ENCODE peak calls at places on chromosomes 12 and 14, in seven cellular contexts. H, S, K, X, N, R and F are unnamed samples.

GRCh38 chr12:50218386-50218785 is 51.2 kb upstream of the CERS5 start:
- DNase-seq in N (no peak), S (no peak), K (no peak), X (no peak), H (no peak), R (no peak), F (no peak)

GRCh38 chr12:93128332-93128707 is 199.2 kb upstream of the EEA1 start:
- DNase-seq in R (no peak), K (no peak), H (no peak), N (peak), S (no peak), X (no peak), F (no peak)

GRCh38 chr12:77251799-77252198 is 186.4 kb upstream of the E2F7 start:
- DNase-seq in R (no peak), X (no peak), K (no peak), S (no peak), N (no peak), H (no peak), F (no peak)

GRCh38 chr14:60106341-60106740 is 14.6 kb downstream of the PCNX4 start:
- DNase-seq in K (no peak), N (no peak), S (peak), H (no peak), R (peak), X (no peak), F (no peak)

GRCh38 chr14:104805326-104805678 is 4.4 kb downstream of the ZBTB42 start:
- DNase-seq in H (peak), N (peak), S (peak), R (no peak), X (peak), K (no peak), F (peak)

GRCh38 chr12:10381912-10382628 is 7.8 kb downstream of the KLRK1 start:
- DNase-seq in R (no peak), N (no peak), K (no peak), X (no peak), S (no peak), H (no peak), F (no peak)

GRCh38 chr14:68462683-68463082 is 330.2 kb downstream of the ZFP36L1 start:
- DNase-seq in S (no peak), H (no peak), K (no peak), X (no peak), R (no peak), N (no peak), F (no peak)

GRCh38 chr12:52007158-52007921 is 594 bp downstream of the TAMALIN start:
- DNase-seq in N (peak), K (no peak), H (no peak), S (no peak), R (no peak), X (peak), F (no peak)

GRCh38 chr12:77754086-77754485 is 76.6 kb upstream of the NAV3 start:
- DNase-seq in N (no peak), H (no peak), R (no peak), S (no peak), K (no peak), X (no peak), F (no peak)

GRCh38 chr14:25518347-25518746 is 468.4 kb upstream of the STXBP6 start:
- DNase-seq in N (no peak), X (no peak), S (no peak), H (no peak), K (no peak), R (no peak), F (no peak)

GRCh38 chr12:52207895-52208294 is 16.1 kb upstream of the KRT80 start:
- DNase-seq in H (no peak), X (peak), N (no peak), K (no peak), R (no peak), S (no peak), F (no peak)

GRCh38 chr14:56199976-56200577 is 81.9 kb downstream of the PELI2 start:
- DNase-seq in N (no peak), S (no peak), K (no peak), R (no peak), X (no peak), H (no peak), F (no peak)

GRCh38 chr14:90053044-90053443 is 8.8 kb upstream of the KCNK13 start:
- DNase-seq in R (no peak), S (no peak), K (no peak), H (no peak), N (no peak), X (no peak), F (no peak)

GRCh38 chr14:33794791-33795300 is 156.0 kb downstream of the EGLN3 start:
- DNase-seq in X (no peak), N (no peak), S (no peak), R (no peak), H (no peak), K (no peak), F (no peak)

GRCh38 chr12:62588916-62589315 is 122.3 kb downstream of the MON2 start:
- DNase-seq in H (peak), S (no peak), X (no peak), N (no peak), K (no peak), R (no peak), F (no peak)

GRCh38 chr12:14395059-14395778 is 29.7 kb downstream of the ATF7IP start:
- DNase-seq in H (no peak), X (no peak), N (no peak), S (no peak), R (no peak), K (no peak), F (no peak)

DNA sequence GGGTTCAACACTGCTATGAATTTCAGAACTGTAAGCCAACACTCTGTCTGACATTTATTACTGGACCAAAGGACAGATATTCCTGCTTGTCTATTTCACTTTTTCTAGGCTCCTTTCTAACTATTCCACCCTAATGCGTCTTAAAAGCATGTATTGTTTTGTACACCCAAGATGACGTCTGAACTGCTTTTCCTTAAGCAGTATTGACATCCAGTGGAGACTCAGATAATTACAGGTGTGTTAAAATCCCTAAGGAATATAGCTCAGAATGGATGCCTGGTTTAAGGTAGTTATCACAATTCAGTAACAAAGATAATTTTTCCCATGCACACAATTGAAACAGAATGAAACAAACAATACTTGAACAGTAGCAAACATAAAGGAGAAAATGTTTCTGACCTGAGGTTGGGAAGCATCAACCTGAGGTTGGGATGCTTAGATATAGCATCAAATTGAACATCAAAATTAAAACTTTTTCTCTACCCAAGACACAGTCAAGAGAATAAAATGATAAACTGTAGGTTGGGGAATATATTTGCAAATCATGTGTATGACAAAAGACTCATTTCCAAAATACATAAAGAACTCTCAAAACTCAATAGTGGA is 93.7 kb upstream of the PTPRR start:
- DNase-seq in N (no peak), R (peak), X (no peak), H (no peak), S (peak), K (no peak), F (no peak)
- TF ChIP-seq CTCF in N (peak), R (peak), X (peak), H (peak), S (no peak), K (peak), F (no peak)

DNA sequence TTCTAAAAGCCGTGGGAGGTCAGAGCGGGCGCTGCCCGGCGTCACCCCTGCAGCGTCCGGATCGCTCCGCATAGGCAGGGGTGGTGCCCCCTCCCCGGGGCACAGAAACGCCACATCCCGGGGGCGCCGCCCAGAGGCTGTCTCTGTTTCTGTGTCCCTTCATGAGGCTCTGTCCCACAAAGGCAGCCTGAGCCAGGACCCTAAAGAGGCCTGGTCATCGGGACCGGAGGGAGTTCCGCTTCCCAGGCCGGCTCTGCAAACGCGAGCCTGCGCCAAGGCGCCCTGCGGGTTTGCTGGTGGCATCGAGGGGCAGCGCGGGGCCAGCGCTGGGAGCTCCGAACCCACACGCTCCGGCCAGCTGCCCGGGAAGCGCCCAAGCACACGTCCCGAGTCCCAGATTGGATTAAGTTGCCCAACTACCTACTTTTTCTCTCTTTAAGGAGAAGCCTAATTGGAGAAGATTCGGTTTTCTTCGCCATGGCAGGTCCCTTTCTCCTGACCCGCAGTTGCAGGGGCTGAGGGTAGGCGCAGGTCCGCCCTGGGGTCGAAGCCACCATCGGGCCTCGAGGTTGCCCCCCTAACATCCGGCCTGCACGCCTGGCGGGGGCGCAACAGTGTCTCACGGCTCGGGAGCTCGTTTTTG is 421.7 kb downstream of the VRK1 start:
- DNase-seq in S (no peak), N (peak), X (no peak), R (peak), K (no peak), H (no peak), F (no peak)
- H3K4me3 ChIP-seq in S (peak), N (no peak), X (peak), R (peak), K (no peak), H (no peak), F (no peak)

GRCh38 chr12:47840571-47840970 is 20.9 kb upstream of the HDAC7 start:
- DNase-seq in X (no peak), H (no peak), R (no peak), S (no peak), N (no peak), K (no peak), F (no peak)
- TF ChIP-seq CTCF in X (no peak), H (no peak), R (no peak), S (no peak), N (no peak), K (no peak), F (no peak)

GRCh38 chr14:58354817-58355216 is 40.9 kb upstream of the TOMM20L start:
- DNase-seq in H (no peak), N (no peak), R (no peak), K (no peak), S (no peak), X (no peak), F (no peak)

GRCh38 chr14:58356268-58356667 is 39.5 kb upstream of the TOMM20L start:
- DNase-seq in X (no peak), S (no peak), H (peak), K (no peak), N (no peak), R (no peak), F (peak)

DNA sequence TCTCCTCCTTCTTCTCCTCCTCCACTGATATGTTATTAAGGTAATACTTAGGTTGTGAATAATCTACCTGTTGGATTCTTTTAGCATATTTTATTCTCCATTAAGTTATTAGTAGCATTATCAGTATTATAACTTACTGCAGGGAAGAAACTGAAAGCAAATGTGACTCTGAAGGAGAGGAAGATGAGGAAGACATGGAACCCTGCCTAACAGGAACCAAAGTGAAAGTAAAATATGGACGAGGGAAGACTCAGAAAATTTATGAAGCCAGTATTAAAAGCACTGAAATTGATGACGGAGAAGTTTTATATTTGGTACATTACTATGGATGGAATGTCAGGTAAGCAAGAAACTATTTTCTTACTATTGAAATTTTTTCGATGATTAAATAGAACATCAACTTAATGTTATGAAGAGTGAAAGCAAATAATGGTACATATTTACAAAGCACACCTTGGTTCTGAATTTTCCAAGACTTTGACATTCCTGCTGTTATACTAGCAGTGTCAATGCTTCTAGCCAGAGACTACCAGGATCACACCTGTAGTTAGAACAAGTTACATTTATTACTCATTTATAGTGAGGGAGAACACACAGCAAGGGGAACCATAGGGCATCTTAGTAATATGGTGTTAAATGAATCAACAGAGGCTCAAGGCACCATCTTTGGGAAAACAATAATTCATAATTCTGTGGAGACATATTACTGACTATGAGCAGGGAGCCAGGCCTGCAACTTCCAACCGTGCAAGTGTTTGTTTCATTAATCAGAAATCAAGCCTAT is 42.0 kb upstream of the TOMM20L start:
- DNase-seq in N (no peak), S (no peak), X (no peak), H (no peak), K (no peak), R (no peak), F (no peak)
- H3K4me3 ChIP-seq in N (no peak), S (no peak), X (peak), H (no peak), K (no peak), R (no peak), F (no peak)

GRCh38 chr14:52547526-52547925 is 4.8 kb downstream of the TXNDC16 start:
- DNase-seq in N (no peak), S (no peak), X (no peak), R (no peak), K (no peak), H (no peak), F (no peak)
- TF ChIP-seq CTCF in N (no peak), S (no peak), X (no peak), R (no peak), K (no peak), H (no peak), F (no peak)